ENCODE peak calls at places on chromosomes 12 and 14, in seven cellular contexts. Z, A, X, J, T, N and B are unnamed samples.

GRCh38 chr12:48788852-48789775 is at the start of gene ADCY6:
- DNase-seq in N (peak; percentile 46), J (no peak), Z (peak; percentile 87), A (peak; percentile 84), T (peak; percentile 48), X (no peak), B (peak; percentile 44)

GRCh38 chr14:92737206-92737605 is 11.2 kb downstream of the LGMN start:
- DNase-seq in Z (no peak), X (no peak), J (no peak), T (no peak), A (no peak), N (no peak), B (no peak)

GRCh38 chr12:53232641-53233538 is 881 bp upstream of the RARG start:
- DNase-seq in X (no peak), T (peak; percentile 57), A (peak; percentile 55), J (no peak), Z (peak; percentile 59), N (no peak), B (peak; percentile 37)

GRCh38 chr14:104239866-104240301 is 101.5 kb downstream of the KIF26A start:
- DNase-seq in A (peak; percentile 9), Z (no peak), J (no peak), N (no peak), X (no peak), T (no peak), B (no peak)

GRCh38 chr12:9798008-9798619 is 29.2 kb upstream of the KLRF1 start:
- DNase-seq in T (no peak), X (peak; percentile 58), Z (peak; percentile 51), A (no peak), N (no peak), J (peak; percentile 67), B (peak; percentile 94)

GRCh38 chr14:70622111-70622712 is 19.5 kb upstream of the TTC9 start:
- DNase-seq in A (no peak), J (no peak), Z (peak; percentile 71), N (peak; percentile 29), T (no peak), X (peak; percentile 42), B (peak; percentile 50)

GRCh38 chr12:12467701-12468218 is 94.9 kb downstream of the DUSP16 start:
- DNase-seq in X (peak; percentile 27), N (no peak), T (peak; percentile 35), A (no peak), Z (peak; percentile 69), J (no peak), B (no peak)

GRCh38 chr12:94783862-94784261 is 133.5 kb upstream of the TMCC3 start:
- DNase-seq in Z (no peak), T (no peak), A (no peak), N (no peak), J (no peak), X (no peak), B (no peak)

GRCh38 chr14:76926521-76927251 is 100.5 kb downstream of the LRRC74A start:
- DNase-seq in J (no peak), T (no peak), A (peak; percentile 87), N (no peak), X (peak; percentile 43), Z (no peak), B (no peak)

GRCh38 chr12:8946733-8947132 is 2.7 kb downstream of the M6PR start:
- DNase-seq in Z (no peak), N (no peak), X (no peak), J (no peak), T (no peak), A (no peak), B (no peak)

GRCh38 chr12:12891646-12892355 is 439 bp downstream of the GPRC5A start:
- DNase-seq in N (no peak), J (no peak), T (no peak), Z (no peak), X (no peak), A (peak; percentile 52), B (no peak)

GRCh38 chr14:79643132-79643531 is 568.2 kb downstream of the DIO2 start:
- DNase-seq in A (no peak), T (no peak), Z (no peak), X (no peak), J (no peak), N (no peak), B (no peak)

GRCh38 chr14:68085742-68086141 is 266.2 kb downstream of the RAD51B start:
- DNase-seq in Z (no peak), J (no peak), X (no peak), T (no peak), A (peak; percentile 42), N (no peak), B (no peak)

GRCh38 chr12:30939234-30939633 is 12.7 kb downstream of the TSPAN11 start:
- DNase-seq in Z (no peak), A (no peak), X (no peak), J (no peak), T (no peak), N (no peak), B (no peak)

GRCh38 chr12:8692573-8692972 is 5.2 kb upstream of the RIMKLB start:
- DNase-seq in A (peak; percentile 61), T (peak; percentile 24), X (no peak), N (peak; percentile 31), Z (peak; percentile 80), J (no peak), B (peak; percentile 34)

GRCh38 chr12:67674417-67674816 is 25.9 kb downstream of the DYRK2 start:
- DNase-seq in T (no peak), N (no peak), Z (no peak), A (no peak), J (no peak), X (no peak), B (no peak)

GRCh38 chr12:114729731-114730130 is 45.8 kb upstream of the TBX3 start:
- DNase-seq in Z (no peak), A (no peak), N (no peak), J (no peak), T (no peak), X (no peak), B (peak; percentile 71)

GRCh38 chr14:104219731-104220224 is 81.4 kb downstream of the KIF26A start:
- DNase-seq in J (no peak), A (no peak), N (no peak), Z (no peak), T (no peak), X (no peak), B (no peak)